ENCODE peak calls at places on chromosomes 3 and 15, in six cellular contexts. R is pancreas, U is nephron progenitor cell, S is AG09319, T is GM20000, L is cardiac fibroblast. W is an unnamed sample.

GRCh38 chr3:94184781-94185180 is 121.9 kb downstream of the NSUN3 start:
- DNase-seq in U (no peak), T (no peak), S (no peak), R (no peak), L (peak; percentile 71), W (no peak)

GRCh38 chr3:28595364-28595763 is 246.7 kb upstream of the AZI2 start:
- DNase-seq in T (no peak), S (no peak), R (no peak), L (no peak), U (no peak), W (no peak)

GRCh38 chr3:46737320-46737719 is 19.7 kb upstream of the PRSS50 start:
- DNase-seq in U (no peak), S (no peak), R (no peak), L (no peak), T (no peak), W (no peak)

GRCh38 chr3:34858067-34858466 is 781.3 kb upstream of the ARPP21 start:
- DNase-seq in L (no peak), U (no peak), R (no peak), S (no peak), T (peak; percentile 5), W (no peak)

GRCh38 chr15:80485370-80486164 is 81.4 kb downstream of the ARNT2 start:
- DNase-seq in T (no peak), S (no peak), L (no peak), R (no peak), U (no peak), W (no peak)

GRCh38 chr3:133854971-133855370 is 40.7 kb downstream of the RAB6B start:
- DNase-seq in R (no peak), S (no peak), L (no peak), T (no peak), U (no peak), W (no peak)

GRCh38 chr15:66401130-66402021 is 14.7 kb downstream of the MAP2K1 start:
- DNase-seq in U (no peak), S (no peak), R (no peak), L (no peak), T (no peak), W (no peak)

GRCh38 chr3:72488736-72489030 is 359.6 kb downstream of the SHQ1 start:
- DNase-seq in S (no peak), U (no peak), T (no peak), R (no peak), L (peak; percentile 68), W (peak; percentile 56)

GRCh38 chr3:141059816-141060215 is 8.7 kb downstream of the SPSB4 start:
- DNase-seq in S (no peak), T (no peak), R (no peak), U (no peak), L (no peak), W (no peak)

GRCh38 chr3:66822059-66823009 is 175.8 kb upstream of the KBTBD8 start:
- DNase-seq in T (peak; percentile 57), S (no peak), U (peak; percentile 72), R (peak; percentile 83), L (peak; percentile 76), W (peak; percentile 50)

GRCh38 chr15:56939257-56939656 is 20.8 kb downstream of the TCF12 start:
- DNase-seq in U (no peak), L (no peak), S (no peak), T (no peak), R (no peak), W (no peak)

GRCh38 chr3:155362808-155363689 is 69.6 kb upstream of the STRIT1 start:
- DNase-seq in L (no peak), S (no peak), U (no peak), T (no peak), R (no peak), W (no peak)

GRCh38 chr3:162142511-162142910 is 645.9 kb downstream of the OTOL1 start:
- DNase-seq in L (peak; percentile 94), S (no peak), T (no peak), R (no peak), U (no peak), W (peak; percentile 62)

GRCh38 chr15:91970142-91970541 is 116.6 kb downstream of the SLCO3A1 start:
- DNase-seq in L (peak; percentile 65), T (no peak), R (no peak), S (peak; percentile 56), U (no peak), W (no peak)

GRCh38 chr15:62254137-62254934 is 89.3 kb upstream of the C2CD4B start:
- DNase-seq in L (peak; percentile 76), U (peak; percentile 86), R (peak; percentile 81), S (no peak), T (peak; percentile 40), W (peak; percentile 29)

GRCh38 chr3:160224256-160224655 is 966 bp upstream of the C3orf80 start:
- DNase-seq in L (no peak), R (no peak), S (no peak), T (peak; percentile 15), U (peak; percentile 3), W (no peak)

GRCh38 chr15:48722764-48723661 is 77.5 kb upstream of the FBN1 start:
- DNase-seq in R (no peak), L (peak; percentile 96), T (no peak), U (no peak), S (no peak), W (peak; percentile 94)

GRCh38 chr3:120145498-120146285 is 51.4 kb upstream of the GSK3B start:
- DNase-seq in R (no peak), L (peak; percentile 66), T (no peak), U (no peak), S (no peak), W (peak; percentile 75)

GRCh38 chr3:60812544-60812943 is 438.7 kb downstream of the FHIT start:
- DNase-seq in S (no peak), R (no peak), U (no peak), T (peak; percentile 11), L (peak; percentile 4), W (no peak)

GRCh38 chr3:60809857-60810256 is 441.4 kb downstream of the FHIT start:
- DNase-seq in T (no peak), L (no peak), S (peak; percentile 22), R (no peak), U (no peak), W (no peak)

GRCh38 chr3:60810876-60811275 is 440.4 kb downstream of the FHIT start:
- DNase-seq in T (no peak), S (no peak), L (no peak), U (no peak), R (no peak), W (no peak)
- TF ChIP-seq CTCF in T (no peak), S (no peak), L (no peak), U (no peak), R (no peak), W (no peak)

GRCh38 chr15:31179683-31180082 is 78.2 kb upstream of the TRPM1 start:
- DNase-seq in R (no peak), U (no peak), L (no peak), S (no peak), T (no peak), W (no peak)
- TF ChIP-seq CTCF in R (no peak), U (no peak), L (no peak), S (no peak), T (no peak), W (peak; percentile 21)

GRCh38 chr15:41607033-41607432 is 48.0 kb downstream of the TYRO3 start:
- DNase-seq in R (no peak), L (peak; percentile 92), U (no peak), T (no peak), S (peak; percentile 55), W (peak; percentile 94)

GRCh38 chr15:41605566-41605965 is 46.6 kb downstream of the TYRO3 start:
- DNase-seq in T (no peak), U (no peak), S (no peak), R (no peak), L (no peak), W (no peak)

GRCh38 chr15:41609123-41609522 is 50.1 kb downstream of the TYRO3 start:
- DNase-seq in L (no peak), T (no peak), R (no peak), U (no peak), S (no peak), W (no peak)

GRCh38 chr15:41603411-41603935 is 44.5 kb downstream of the TYRO3 start:
- DNase-seq in T (no peak), S (no peak), U (no peak), L (no peak), R (no peak), W (no peak)

DNA sequence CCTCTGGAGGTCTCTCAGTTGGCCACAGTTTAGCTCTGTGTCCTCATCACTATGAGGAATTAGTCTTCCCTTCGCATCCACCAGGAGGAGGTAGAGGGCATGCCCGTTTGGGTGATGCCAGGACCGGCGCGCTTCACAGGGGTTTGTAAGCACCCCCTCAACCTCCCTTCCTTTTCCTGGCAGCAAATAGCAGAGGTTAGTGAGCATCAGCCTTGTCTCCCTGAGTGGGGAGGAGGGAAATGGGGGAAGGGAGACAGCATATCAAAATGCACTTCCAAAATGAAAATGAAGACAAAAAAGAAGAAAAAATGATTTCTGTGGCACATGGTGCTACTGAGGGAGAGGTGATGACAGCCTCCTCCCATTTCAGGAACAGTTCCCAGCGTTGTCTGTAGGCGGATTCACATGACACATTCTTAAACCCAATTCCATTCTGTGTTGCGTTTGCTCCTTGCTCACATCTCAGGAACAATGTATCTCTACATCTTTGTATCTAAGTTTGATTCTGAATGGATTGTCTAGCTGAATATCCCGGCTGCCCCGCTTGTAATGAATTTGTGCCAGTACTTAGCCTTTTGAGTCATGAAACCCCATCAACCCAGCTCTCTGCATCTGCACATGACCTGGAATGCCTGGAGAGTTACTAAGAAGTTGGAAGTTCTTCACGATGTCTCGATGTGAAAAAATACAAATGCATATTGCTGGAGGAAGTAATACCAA is 45.1 kb downstream of the TYRO3 start:
- DNase-seq in L (peak; percentile 90), S (peak; percentile 40), T (peak; percentile 64), R (peak; percentile 58), U (peak; percentile 72), W (peak; percentile 87)
- TF ChIP-seq CTCF in L (peak; percentile 84), S (peak; percentile 89), T (peak; percentile 38), R (peak; percentile 56), U (peak; percentile 82), W (peak; percentile 89)

DNA sequence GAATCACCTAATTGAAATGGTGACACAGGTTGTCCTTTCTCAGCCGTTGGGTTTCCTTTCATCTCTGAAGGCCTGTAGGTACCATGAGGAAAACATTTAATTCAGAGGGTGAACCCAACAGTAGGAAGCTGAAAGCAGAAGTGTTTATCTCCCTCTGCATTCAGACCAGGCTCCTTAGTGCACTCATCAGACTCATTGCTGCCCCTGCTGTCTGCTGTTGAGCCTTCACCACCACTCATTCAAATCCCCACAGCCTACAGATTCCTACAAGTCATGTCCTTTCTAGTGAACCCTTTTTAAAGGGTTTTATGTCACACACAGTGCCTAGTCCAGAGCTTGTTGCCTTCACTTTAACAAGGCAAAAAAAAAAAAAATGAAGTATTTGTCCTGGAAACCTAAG is 13.4 kb downstream of the WDR48 start:
- DNase-seq in U (peak; percentile 15), R (no peak), L (peak; percentile 54), S (no peak), T (peak; percentile 61), W (peak; percentile 46)
- TF ChIP-seq CTCF in U (peak; percentile 34), R (no peak), L (peak; percentile 54), S (peak; percentile 57), T (peak; percentile 26), W (peak; percentile 58)

GRCh38 chr15:65329991-65330735 is 25.7 kb downstream of the RNU5B-1 start:
- DNase-seq in R (no peak), L (no peak), T (peak; percentile 10), S (no peak), U (no peak), W (no peak)
- TF ChIP-seq CTCF in R (no peak), L (no peak), T (no peak), S (no peak), U (no peak), W (no peak)